ENCODE peak calls at places on chromosomes 6 and 20, in four cellular contexts. C is epithelial cell of esophagus, A is heart right ventricle, W is AG04450. H is an unnamed sample.

GRCh38 chr20:25987073-25987927 is 290.6 kb upstream of the ZNF337 start:
- DNase-seq in C (peak), A (peak), W (no peak), H (no peak)

GRCh38 chr6:21171801-21172200 is 421.8 kb upstream of the SOX4 start:
- DNase-seq in C (no peak), A (no peak), W (no peak), H (no peak)

GRCh38 chr6:139640453-139640852 is 266.0 kb upstream of the CITED2 start:
- DNase-seq in C (no peak), A (no peak), W (no peak), H (no peak)

GRCh38 chr6:151389640-151390275 is 1.6 kb downstream of the ZBTB2 start:
- DNase-seq in C (peak), A (peak), W (no peak), H (peak)

GRCh38 chr6:69487688-69488087 is 309.1 kb downstream of the LMBRD1 start:
- DNase-seq in C (no peak), A (no peak), W (no peak), H (no peak)

GRCh38 chr20:40489886-40490285 is 199.2 kb downstream of the MAFB start:
- DNase-seq in C (peak), A (no peak), W (no peak), H (no peak)

GRCh38 chr6:11589261-11589660 is 51.7 kb downstream of the TMEM170B start:
- DNase-seq in C (no peak), A (no peak), W (no peak), H (no peak)

GRCh38 chr20:38060536-38060935 is 27.0 kb downstream of the RPRD1B start:
- DNase-seq in C (no peak), A (no peak), W (no peak), H (no peak)

GRCh38 chr6:98848539-98849210 is 14.3 kb downstream of the POU3F2 start:
- DNase-seq in C (no peak), A (no peak), W (no peak), H (no peak)

GRCh38 chr6:32459781-32460424 is 20.2 kb downstream of the HLA-DRA start:
- DNase-seq in C (no peak), A (no peak), W (no peak), H (no peak)

GRCh38 chr20:24895898-24896658 is 53.0 kb upstream of the CST7 start:
- DNase-seq in C (no peak), A (no peak), W (no peak), H (no peak)

GRCh38 chr6:133503330-133503729 is 262.2 kb downstream of the EYA4 start:
- DNase-seq in C (no peak), A (no peak), W (no peak), H (no peak)

GRCh38 chr6:29924731-29925130 is 17.6 kb upstream of the HLA-A start:
- DNase-seq in C (peak), A (no peak), W (no peak), H (no peak)

GRCh38 chr6:133553652-133554051 is 312.5 kb downstream of the EYA4 start:
- DNase-seq in C (peak), A (peak), W (peak), H (no peak)

GRCh38 chr6:27078734-27079357 is 168.7 kb upstream of the PRSS16 start:
- DNase-seq in C (peak), A (peak), W (peak), H (peak)

GRCh38 chr20:11389188-11389587 is 528.5 kb upstream of the BTBD3 start:
- DNase-seq in C (peak), A (no peak), W (no peak), H (no peak)

GRCh38 chr20:23019403-23019802 is 15.7 kb upstream of the SSTR4 start:
- DNase-seq in C (no peak), A (no peak), W (no peak), H (no peak)

GRCh38 chr6:109580519-109580918 is 97.5 kb upstream of the ZBTB24 start:
- DNase-seq in C (peak), A (no peak), W (no peak), H (no peak)

GRCh38 chr6:118963003-118963402 is 28.0 kb upstream of the MCM9 start:
- DNase-seq in C (peak), A (no peak), W (no peak), H (no peak)

GRCh38 chr6:152948150-152948768 is 34.6 kb downstream of the FBXO5 start:
- DNase-seq in C (peak), A (peak), W (peak), H (no peak)

GRCh38 chr6:33908025-33908424 is 104.2 kb upstream of the MLN start:
- DNase-seq in C (no peak), A (no peak), W (no peak), H (no peak)

GRCh38 chr6:53635322-53635721 is 30.2 kb downstream of the KLHL31 start:
- DNase-seq in C (peak), A (no peak), W (no peak), H (no peak)

GRCh38 chr6:2732503-2733089 is 18.1 kb downstream of the MYLK4 start:
- DNase-seq in C (no peak), A (no peak), W (no peak), H (no peak)

GRCh38 chr6:166167801-166168615 is at the start of gene TBXT:
- DNase-seq in C (peak), A (no peak), W (no peak), H (no peak)

GRCh38 chr6:75882734-75883133 is 133.7 kb downstream of the MYO6 start:
- DNase-seq in C (peak), A (no peak), W (peak), H (no peak)

GRCh38 chr20:3777726-3778629 is 3.3 kb downstream of the SPEF1 start:
- DNase-seq in C (peak), A (peak), W (no peak), H (no peak)

GRCh38 chr6:138334000-138334399 is 43.7 kb upstream of the SMIM28 start:
- DNase-seq in C (no peak), A (peak), W (no peak), H (no peak)

GRCh38 chr6:3001773-3002293 is 2.1 kb downstream of the NQO2 start:
- DNase-seq in C (peak), A (peak), W (no peak), H (no peak)

GRCh38 chr6:149443411-149444181 is 41.2 kb downstream of the ZC3H12D start:
- DNase-seq in C (no peak), A (no peak), W (peak), H (no peak)

GRCh38 chr6:111777357-111777756 is 95.9 kb downstream of the FYN start:
- DNase-seq in C (no peak), A (no peak), W (no peak), H (no peak)

GRCh38 chr20:40848530-40848929 is 159.5 kb upstream of the MAFB start:
- DNase-seq in C (no peak), A (no peak), W (no peak), H (no peak)

GRCh38 chr6:373031-373430 is 18.5 kb upstream of the IRF4 start:
- DNase-seq in C (no peak), A (no peak), W (no peak), H (no peak)

GRCh38 chr6:376823-377571 is 14.6 kb upstream of the IRF4 start:
- DNase-seq in C (no peak), A (no peak), W (no peak), H (no peak)

GRCh38 chr6:374956-375355 is 16.6 kb upstream of the IRF4 start:
- DNase-seq in C (no peak), A (no peak), W (no peak), H (no peak)

GRCh38 chr6:372336-372911 is 19.1 kb upstream of the IRF4 start:
- DNase-seq in C (no peak), A (no peak), W (no peak), H (no peak)

DNA sequence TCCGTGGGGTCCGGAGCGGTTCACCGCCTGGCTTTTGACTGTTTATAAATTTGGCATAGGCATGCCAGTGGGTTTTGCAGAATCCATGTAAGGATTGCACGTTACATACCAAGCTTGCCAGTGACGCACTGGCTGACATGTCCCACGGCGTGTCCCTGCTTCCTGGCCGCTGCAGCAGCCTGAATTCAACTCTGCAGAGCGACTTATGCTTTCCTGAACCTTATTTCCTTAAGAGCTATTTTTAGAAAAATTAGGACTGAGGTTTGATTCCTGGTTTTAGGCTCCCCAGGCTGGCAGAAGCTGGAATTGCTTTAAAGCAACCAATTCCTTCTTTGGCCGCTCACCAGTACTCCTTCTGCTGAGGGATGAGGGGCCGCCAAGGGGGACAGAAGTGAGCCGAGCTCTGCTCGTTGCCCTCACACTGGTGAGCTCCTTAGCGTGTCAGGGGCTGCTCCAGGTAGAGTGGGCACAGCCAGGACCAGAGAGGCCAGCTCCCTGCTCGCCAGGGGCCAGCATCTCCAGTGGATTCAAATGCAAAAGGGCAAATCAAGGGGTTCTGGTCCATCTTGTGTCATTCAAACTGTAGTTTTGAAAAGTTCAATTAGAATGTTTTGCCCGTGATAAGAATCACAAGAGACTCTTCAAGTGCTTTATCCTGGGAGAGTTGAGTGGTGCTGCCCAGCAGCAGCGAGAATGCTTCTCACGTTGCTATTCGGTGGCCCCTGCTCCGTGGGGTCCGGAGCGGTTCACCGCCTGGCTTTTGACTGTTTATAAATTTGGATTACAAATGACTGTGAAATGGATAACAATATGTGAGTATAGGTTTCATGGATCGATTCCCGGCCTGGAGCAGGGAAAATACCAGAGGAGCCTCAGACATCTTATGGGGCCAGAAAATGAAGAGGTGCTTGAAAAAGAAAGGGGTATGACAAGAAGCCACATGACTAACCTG is 17.5 kb upstream of the IRF4 start:
- DNase-seq in C (peak), A (no peak), W (no peak), H (no peak)
- TF ChIP-seq CTCF in C (peak), A (peak), W (peak), H (no peak)

GRCh38 chr20:44641305-44641704 is 10.2 kb downstream of the ADA start:
- DNase-seq in C (peak), A (no peak), W (no peak), H (no peak)

GRCh38 chr20:44643154-44643519 is 8.4 kb downstream of the ADA start:
- DNase-seq in C (no peak), A (no peak), W (no peak), H (no peak)

GRCh38 chr20:44640522-44640921 is 11.0 kb downstream of the ADA start:
- DNase-seq in C (no peak), A (no peak), W (no peak), H (no peak)

GRCh38 chr20:44643596-44644383 is 7.7 kb downstream of the ADA start:
- DNase-seq in C (peak), A (peak), W (no peak), H (no peak)

DNA sequence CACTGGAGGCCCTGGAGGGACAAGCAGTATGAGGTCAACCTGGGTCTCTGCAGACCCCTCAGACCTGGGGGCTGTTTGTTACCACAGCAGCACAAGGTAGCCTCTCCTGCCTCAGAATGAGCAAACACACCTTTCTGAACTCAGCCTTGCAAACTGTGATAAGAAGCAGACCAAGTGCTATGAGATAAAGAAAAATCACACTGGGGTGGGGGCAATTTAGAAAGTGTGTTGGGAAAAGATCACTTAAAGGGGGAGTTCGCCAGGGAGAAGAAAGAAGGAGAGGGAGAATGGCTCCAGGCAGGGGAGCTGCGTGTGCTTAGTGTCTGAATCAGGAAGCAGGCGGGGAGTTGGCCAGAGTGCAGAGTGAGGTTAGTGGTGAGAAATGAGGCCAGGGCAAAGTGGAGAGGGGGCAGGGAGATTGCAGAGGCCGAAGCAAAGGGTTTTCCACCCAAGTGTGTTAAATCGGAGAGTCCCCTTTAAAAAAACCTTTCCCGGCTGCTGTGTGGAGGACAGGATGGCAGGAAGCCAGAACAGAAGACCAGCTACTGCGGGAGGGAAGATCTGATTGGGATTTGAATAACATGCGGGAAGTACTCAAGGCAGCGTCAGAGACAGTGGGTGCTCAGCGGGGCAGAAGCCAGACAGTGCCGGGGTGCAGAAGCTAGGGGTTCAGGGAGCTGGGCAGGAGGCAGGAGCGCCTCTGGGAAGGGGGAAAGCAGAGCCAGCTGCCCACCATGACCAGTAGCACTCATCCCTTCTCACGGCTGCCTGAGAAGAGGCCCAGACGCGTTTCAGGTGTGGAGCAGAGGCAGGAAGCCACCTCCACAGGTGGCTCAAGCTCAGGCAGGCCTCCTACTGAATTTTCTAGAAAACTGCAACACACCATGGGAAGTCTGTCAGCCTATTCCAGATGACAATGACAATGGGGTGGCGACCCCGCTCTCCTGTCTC is 9.0 kb downstream of the ADA start:
- DNase-seq in C (peak), A (peak), W (peak), H (peak)
- TF ChIP-seq CTCF in C (peak), A (no peak), W (no peak), H (no peak)

GRCh38 chr6:90209527-90209926 is 87.1 kb downstream of the BACH2 start:
- DNase-seq in C (no peak), A (no peak), W (no peak), H (no peak)

GRCh38 chr6:90214966-90215365 is 81.7 kb downstream of the BACH2 start:
- DNase-seq in C (no peak), A (no peak), W (no peak), H (no peak)

GRCh38 chr6:90216081-90216977 is 80.3 kb downstream of the BACH2 start:
- DNase-seq in C (no peak), A (no peak), W (no peak), H (no peak)

GRCh38 chr6:90214461-90214860 is 82.2 kb downstream of the BACH2 start:
- DNase-seq in C (no peak), A (no peak), W (no peak), H (no peak)

GRCh38 chr6:90212274-90212673 is 84.4 kb downstream of the BACH2 start:
- DNase-seq in C (no peak), A (no peak), W (no peak), H (no peak)
- TF ChIP-seq CTCF in C (no peak), A (no peak), W (no peak), H (no peak)

GRCh38 chr6:44223471-44224153 is at the start of gene SLC29A1:
- DNase-seq in C (peak), A (peak), W (no peak), H (no peak)
- TF ChIP-seq CTCF in C (no peak), A (peak), W (peak), H (no peak)

DNA sequence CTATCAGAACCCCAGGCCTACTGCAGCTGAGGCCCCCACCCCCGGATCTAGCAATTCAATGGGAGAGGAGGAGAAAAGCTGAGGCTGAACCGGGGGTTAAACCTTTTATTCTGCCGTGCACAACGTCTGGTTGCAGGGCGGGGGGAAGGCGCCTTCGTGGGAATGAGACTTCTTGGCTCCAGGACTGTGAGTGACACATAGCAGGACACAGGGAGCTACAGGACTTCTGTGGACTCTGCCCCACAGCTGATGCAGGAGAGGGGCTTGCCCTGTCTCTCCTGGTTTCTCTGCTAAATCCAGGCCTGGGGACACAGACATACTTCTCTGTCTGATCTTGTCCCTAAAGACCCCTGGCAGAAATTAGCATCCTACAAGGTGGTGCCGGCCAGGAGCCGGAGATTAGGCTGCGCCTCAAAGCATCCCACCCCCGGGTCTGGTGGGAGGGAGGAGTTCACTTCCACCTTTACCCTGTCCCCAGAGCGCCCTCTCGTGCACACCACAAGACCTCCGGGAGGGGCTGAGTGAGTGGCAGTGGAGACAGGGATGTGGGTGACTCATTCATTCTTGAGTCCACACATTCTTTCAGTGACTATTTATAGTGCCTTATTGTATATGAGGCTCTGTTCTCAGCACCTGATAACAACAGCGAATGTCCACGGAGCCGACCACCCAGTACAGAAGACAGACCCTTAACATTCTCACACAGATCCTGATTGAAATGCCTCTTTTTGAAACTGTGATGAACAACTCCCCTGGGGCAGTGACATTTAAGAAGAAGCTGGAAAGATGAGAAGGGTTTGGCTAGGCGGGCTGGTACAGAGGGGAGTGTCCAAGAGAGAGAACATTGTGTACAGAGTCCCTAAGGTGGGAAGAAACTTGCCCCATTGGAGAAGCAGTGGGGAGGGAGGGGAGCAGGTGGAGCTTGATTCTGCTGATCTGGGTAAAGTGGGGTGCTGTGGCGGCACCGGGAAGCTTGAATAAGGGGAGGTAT is 38.9 kb downstream of the GMPR start:
- DNase-seq in C (peak), A (peak), W (peak), H (no peak)
- TF ChIP-seq CTCF in C (peak), A (peak), W (peak), H (no peak)

DNA sequence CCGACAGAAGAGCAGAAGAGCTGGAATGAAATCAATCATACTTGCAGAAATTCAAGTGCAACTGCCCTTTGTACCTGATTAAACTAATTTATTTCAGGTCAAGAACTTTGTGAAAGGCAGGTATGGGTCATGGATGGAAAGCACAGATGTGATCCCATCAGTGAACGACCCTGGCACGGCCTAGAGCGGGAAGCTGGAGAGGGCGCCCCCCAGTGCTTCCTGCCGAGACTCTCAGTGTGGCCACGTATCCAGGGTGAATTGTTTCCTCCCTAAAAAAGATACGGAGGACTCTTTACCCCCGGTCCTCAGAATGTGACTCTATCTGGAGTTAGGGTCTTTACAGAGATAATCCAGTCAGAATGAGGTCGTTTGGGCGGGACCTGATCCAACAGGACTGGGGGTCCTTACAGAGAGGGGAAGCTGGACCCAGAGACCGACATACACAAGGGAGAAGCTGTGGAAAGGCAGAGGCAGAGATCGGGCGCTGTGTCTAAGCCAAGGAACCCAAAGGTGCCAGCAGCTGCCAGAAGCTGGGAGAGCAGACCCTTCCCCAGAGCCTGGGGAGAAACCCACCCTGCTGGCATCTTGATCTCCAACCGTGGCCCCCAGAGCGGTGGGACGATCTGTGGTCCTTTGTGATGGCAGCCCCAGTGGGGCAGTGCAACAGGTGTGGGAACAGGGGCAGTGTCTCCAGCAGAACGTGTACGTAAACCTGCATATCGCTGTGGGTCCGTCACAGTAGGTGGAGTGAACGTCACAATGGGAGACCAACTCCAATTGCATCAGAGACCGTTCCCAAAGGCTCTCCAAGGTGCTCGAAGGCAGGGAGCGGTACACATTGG is 91.9 kb downstream of the TAF4 start:
- DNase-seq in C (no peak), A (no peak), W (no peak), H (no peak)
- TF ChIP-seq CTCF in C (no peak), A (no peak), W (no peak), H (no peak)

GRCh38 chr6:84119277-84119676 is 85.7 kb downstream of the MRAP2 start:
- DNase-seq in C (peak), A (no peak), W (no peak), H (no peak)
- TF ChIP-seq CTCF in C (peak), A (no peak), W (no peak), H (no peak)